ENCODE peak calls at places on chromosomes 2 and 18, in ten cellular contexts. I, W, D, G, P, Y, M, Q, B and A are unnamed samples.

GRCh38 chr2:279956-280654 is 7.8 kb downstream of the ALKAL2 start:
- DNase-seq in I (no peak), W (no peak), D (no peak), G (no peak), P (no peak), Y (no peak), M (no peak), Q (no peak), B (no peak), A (no peak)

GRCh38 chr2:105754011-105754410 is 9.3 kb downstream of the NCK2 start:
- DNase-seq in I (no peak), W (no peak), D (no peak), G (no peak), P (no peak), Y (no peak), M (no peak), Q (no peak), B (no peak), A (no peak)

GRCh38 chr2:205175831-205176230 is 506.5 kb upstream of the NRP2 start:
- DNase-seq in I (peak; percentile 13), W (no peak), D (no peak), G (no peak), P (no peak), Y (no peak), M (no peak), Q (no peak), B (no peak), A (no peak)

GRCh38 chr2:37781028-37781427 is 109.6 kb upstream of the CDC42EP3 start:
- DNase-seq in I (peak; percentile 59), W (no peak), D (no peak), G (peak; percentile 91), P (peak; percentile 66), Y (no peak), M (no peak), Q (peak; percentile 59), B (no peak), A (peak; percentile 72)

GRCh38 chr18:24930974-24931373 is 421.0 kb downstream of the ZNF521 start:
- DNase-seq in I (no peak), W (peak; percentile 48), D (no peak), G (no peak), P (no peak), Y (no peak), M (peak; percentile 81), Q (no peak), B (no peak), A (no peak)

GRCh38 chr18:3857544-3857943 is 407.6 kb downstream of the TGIF1 start:
- DNase-seq in I (no peak), W (no peak), D (no peak), G (no peak), P (no peak), Y (no peak), M (no peak), Q (no peak), B (no peak), A (peak; percentile 77)

GRCh38 chr2:237888389-237888788 is 29.0 kb downstream of the RAMP1 start:
- DNase-seq in I (peak; percentile 67), W (peak; percentile 36), D (no peak), G (peak; percentile 68), P (no peak), Y (no peak), M (no peak), Q (peak; percentile 93), B (no peak), A (peak; percentile 83)

GRCh38 chr2:219309278-219309677 is at the start of gene PTPRN:
- DNase-seq in I (no peak), W (no peak), D (peak; percentile 30), G (peak; percentile 79), P (no peak), Y (peak; percentile 42), M (peak; percentile 87), Q (peak; percentile 87), B (no peak), A (peak; percentile 58)

GRCh38 chr2:10983711-10984110 is 72.0 kb downstream of the KCNF1 start:
- DNase-seq in I (no peak), W (no peak), D (no peak), G (no peak), P (no peak), Y (no peak), M (no peak), Q (no peak), B (no peak), A (no peak)

GRCh38 chr2:203535078-203535783 is at the start of gene RAPH1:
- DNase-seq in I (peak; percentile 85), W (peak; percentile 75), D (peak; percentile 76), G (peak; percentile 82), P (peak; percentile 94), Y (peak; percentile 78), M (peak; percentile 95), Q (peak; percentile 84), B (peak; percentile 78), A (peak; percentile 97)

GRCh38 chr2:85438291-85439110 is 20.0 kb downstream of the SH2D6 start:
- DNase-seq in I (no peak), W (peak; percentile 42), D (no peak), G (no peak), P (no peak), Y (no peak), M (no peak), Q (no peak), B (no peak), A (peak; percentile 55)

GRCh38 chr2:96499061-96499960 is 5.8 kb downstream of the NEURL3 start:
- DNase-seq in I (no peak), W (no peak), D (no peak), G (no peak), P (no peak), Y (no peak), M (no peak), Q (no peak), B (no peak), A (no peak)

GRCh38 chr2:96500385-96501066 is 4.6 kb downstream of the NEURL3 start:
- DNase-seq in I (no peak), W (no peak), D (no peak), G (no peak), P (no peak), Y (no peak), M (no peak), Q (no peak), B (no peak), A (peak; percentile 25)

GRCh38 chr2:96495983-96496382 is 9.2 kb downstream of the NEURL3 start:
- DNase-seq in I (peak; percentile 66), W (no peak), D (no peak), G (no peak), P (no peak), Y (no peak), M (no peak), Q (no peak), B (no peak), A (no peak)

GRCh38 chr2:96501471-96501874 is 3.7 kb downstream of the NEURL3 start:
- DNase-seq in I (peak; percentile 22), W (no peak), D (no peak), G (no peak), P (no peak), Y (no peak), M (no peak), Q (no peak), B (peak; percentile 41), A (no peak)

GRCh38 chr2:96498023-96498431 is 7.1 kb downstream of the NEURL3 start:
- DNase-seq in I (no peak), W (no peak), D (no peak), G (no peak), P (no peak), Y (no peak), M (no peak), Q (no peak), B (no peak), A (no peak)
- H2AFZ ChIP-seq in I (no peak overlapping the region), W (no peak overlapping the region), D (peak overlapping the region; percentile 15), G (no peak overlapping the region), P (no peak overlapping the region), Y (no peak overlapping the region), M (peak overlapping the region; percentile 76), Q (no peak overlapping the region), B (no peak overlapping the region), A (no peak overlapping the region)

DNA sequence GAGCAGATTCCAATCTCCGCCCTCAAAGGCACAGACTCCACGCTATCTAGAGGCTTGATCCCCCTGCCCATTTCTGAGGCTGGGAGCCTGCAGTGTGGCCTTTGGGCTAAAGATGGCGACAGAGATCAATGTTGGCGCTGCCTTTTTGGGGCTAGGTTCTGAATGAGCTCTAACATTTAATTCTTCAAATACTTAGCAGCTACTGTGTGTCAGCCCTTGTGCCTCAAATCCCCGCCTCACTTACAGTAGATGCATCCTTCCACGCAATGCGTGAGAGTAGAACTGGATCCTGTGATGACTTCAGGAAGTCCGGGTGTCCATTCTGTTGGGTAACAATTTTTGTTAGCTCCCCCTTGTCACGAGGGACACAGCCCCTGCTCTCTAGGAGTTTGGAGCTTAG is 12.4 kb downstream of the IL1F10 start:
- DNase-seq in I (peak; percentile 17), W (peak; percentile 40), D (peak; percentile 55), G (no peak), P (peak; percentile 47), Y (peak; percentile 60), M (peak; percentile 71), Q (peak; percentile 20), B (peak; percentile 39), A (peak; percentile 75)
- H3K4me2 ChIP-seq in I (no peak overlapping the region), W (no peak overlapping the region), D (no peak overlapping the region), G (no peak overlapping the region), P (no peak overlapping the region), Y (no peak overlapping the region), M (no peak overlapping the region), Q (no peak overlapping the region), B (no peak overlapping the region), A (no peak overlapping the region)

DNA sequence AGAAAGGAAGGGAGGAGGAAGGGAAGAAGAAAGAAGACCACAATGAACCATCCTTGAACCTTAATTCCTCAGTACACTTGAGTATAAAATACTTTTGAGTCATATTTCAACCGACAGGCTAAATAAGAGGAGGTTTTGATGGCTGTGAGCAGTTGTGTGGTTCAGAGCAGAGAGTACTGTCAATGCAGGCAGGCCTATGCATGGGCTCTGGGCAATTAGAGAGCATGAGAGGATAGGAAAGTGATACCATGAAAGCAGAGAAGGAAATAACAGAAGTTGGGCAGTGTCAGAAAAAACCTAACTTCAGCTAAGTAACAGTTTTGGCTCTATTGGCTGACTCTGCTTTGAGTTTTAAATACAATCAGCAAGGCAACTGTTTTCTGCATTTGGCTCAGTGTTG is 123.6 kb upstream of the STK17B start:
- DNase-seq in I (no peak), W (no peak), D (no peak), G (no peak), P (no peak), Y (no peak), M (no peak), Q (no peak), B (peak; percentile 46), A (no peak)
- H3K27ac ChIP-seq in I (peak overlapping the region; percentile 79), W (no peak overlapping the region), D (no peak overlapping the region), G (no peak overlapping the region), P (peak overlapping the region; percentile 85), Y (no peak overlapping the region), M (no peak overlapping the region), Q (peak overlapping the region; percentile 15), B (peak overlapping the region; percentile 5), A (no peak overlapping the region)

DNA sequence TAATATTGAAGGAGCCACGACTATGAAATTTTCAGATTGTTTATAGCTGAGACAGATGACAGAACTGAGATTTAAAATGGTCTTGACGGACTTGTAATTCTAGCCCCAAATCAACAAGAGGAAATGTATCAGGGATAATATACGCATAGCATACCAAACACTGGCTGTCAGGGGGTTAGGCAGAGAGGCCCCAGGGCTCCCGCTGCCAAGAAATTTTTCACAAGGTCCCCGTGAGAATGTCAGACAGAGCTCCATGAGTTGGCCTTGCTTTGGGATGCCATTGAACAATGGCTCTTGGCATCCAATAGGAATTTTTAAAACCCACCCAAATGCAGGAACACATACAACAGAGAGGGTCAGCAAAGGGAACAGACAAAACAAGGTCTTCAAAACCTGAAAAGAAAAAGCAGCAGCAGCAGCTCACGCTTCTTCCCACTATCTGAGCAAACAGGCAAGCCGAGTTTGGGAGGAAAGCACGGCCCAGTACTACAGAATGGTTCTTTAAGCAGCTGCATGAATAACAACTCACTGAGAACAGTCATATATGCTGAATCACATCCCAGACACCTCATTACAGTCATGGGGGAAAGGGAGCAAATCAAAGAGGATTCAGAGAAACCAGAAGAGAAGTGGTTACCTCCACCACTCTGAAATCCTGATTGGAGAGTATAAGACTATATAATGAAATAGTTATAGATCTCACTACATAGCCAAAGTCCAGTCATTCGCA is 445.6 kb downstream of the RND3 start:
- DNase-seq in I (peak; percentile 58), W (no peak), D (no peak), G (peak; percentile 76), P (peak; percentile 45), Y (no peak), M (no peak), Q (peak; percentile 71), B (no peak), A (peak; percentile 60)
- H2AFZ ChIP-seq in I (peak overlapping the region; percentile 70), W (no peak overlapping the region), D (peak overlapping the region; percentile 72), G (peak overlapping the region; percentile 58), P (no peak overlapping the region), Y (no peak overlapping the region), M (peak overlapping the region; percentile 3), Q (no peak overlapping the region), B (no peak overlapping the region), A (peak overlapping the region; percentile 6)